ENCODE peak calls at places on chromosomes 11 and 22, in eight cellular contexts. X is A549, Z is NB4, V is lower leg skin, W is right lobe of liver, K is adrenal gland, D is ovary, H is sigmoid colon. M is an unnamed sample.

GRCh38 chr11:124618863-124619262 is 3.8 kb upstream of the TBRG1 start:
- DNase-seq in Z (no peak), X (no peak), V (no peak), H (no peak), D (no peak), K (no peak), W (no peak), M (no peak)

GRCh38 chr11:61429346-61429690 is 457 bp downstream of the CPSF7 start:
- DNase-seq in V (peak; percentile 28), K (peak; percentile 71), H (peak; percentile 75), W (no peak), X (peak; percentile 76), Z (peak; percentile 87), D (no peak), M (peak; percentile 87)

GRCh38 chr22:50218153-50218995 is 17.6 kb downstream of the SELENOO start:
- DNase-seq in Z (no peak), X (no peak), H (peak; percentile 66), V (no peak), W (peak; percentile 73), D (no peak), K (no peak), M (no peak)

GRCh38 chr11:95076416-95076815 is 9.7 kb downstream of the SRSF8 start:
- DNase-seq in X (peak; percentile 25), H (no peak), V (no peak), W (no peak), D (peak; percentile 75), Z (peak; percentile 36), K (peak; percentile 79), M (no peak)

GRCh38 chr22:48197189-48197690 is 1434.8 kb downstream of the TBC1D22A start:
- DNase-seq in W (no peak), H (no peak), X (no peak), Z (no peak), V (no peak), K (peak; percentile 14), D (no peak), M (no peak)

GRCh38 chr22:49602481-49602880 is 225.2 kb downstream of the BRD1 start:
- DNase-seq in X (no peak), H (peak; percentile 37), V (no peak), W (no peak), D (no peak), Z (no peak), K (no peak), M (no peak)

GRCh38 chr11:45590743-45591142 is 74.7 kb downstream of the CHST1 start:
- DNase-seq in D (no peak), V (no peak), Z (no peak), H (peak; percentile 57), X (no peak), K (no peak), W (no peak), M (no peak)

GRCh38 chr11:67613313-67613959 is 6.7 kb downstream of the NDUFV1 start:
- DNase-seq in D (no peak), H (no peak), W (no peak), K (no peak), X (no peak), Z (no peak), V (no peak), M (no peak)

GRCh38 chr11:29171350-29171950 is 845.4 kb downstream of the KCNA4 start:
- DNase-seq in V (no peak), W (no peak), H (no peak), Z (no peak), K (no peak), D (no peak), X (no peak), M (no peak)

GRCh38 chr11:128592454-128592853 is 5.1 kb upstream of the ETS1 start:
- DNase-seq in X (no peak), K (no peak), Z (no peak), D (no peak), V (no peak), H (no peak), W (no peak), M (no peak)

GRCh38 chr11:20595101-20595500 is 4.3 kb upstream of the SLC6A5 start:
- DNase-seq in K (no peak), X (no peak), W (no peak), V (no peak), D (no peak), H (no peak), Z (no peak), M (no peak)
- TF ChIP-seq POLR2A in K (no peak), X (no peak), W (no peak), V (no peak), D (no peak), H (no peak), Z (no peak), M (no peak)

GRCh38 chr11:59755701-59756495 is 722 bp downstream of the STX3 start:
- DNase-seq in Z (peak; percentile 76), W (peak; percentile 75), H (peak; percentile 90), D (peak; percentile 85), V (peak; percentile 81), K (peak; percentile 85), X (peak; percentile 49), M (peak; percentile 64)

GRCh38 chr11:59754494-59754858 is 700 bp upstream of the STX3 start:
- DNase-seq in H (no peak), Z (peak; percentile 58), W (no peak), K (no peak), V (peak; percentile 17), X (peak; percentile 28), D (peak; percentile 12), M (peak; percentile 45)

GRCh38 chr11:59756496-59756840 is 1.3 kb downstream of the STX3 start:
- DNase-seq in Z (no peak), X (peak; percentile 10), H (no peak), W (no peak), V (no peak), D (no peak), K (no peak), M (no peak)

GRCh38 chr11:59753650-59754493 is 1.3 kb upstream of the STX3 start:
- DNase-seq in X (peak; percentile 81), K (peak; percentile 93), W (peak; percentile 89), H (peak; percentile 92), V (peak; percentile 88), D (peak; percentile 82), Z (peak; percentile 84), M (peak; percentile 88)

GRCh38 chr11:59754859-59755700 is at the start of gene STX3:
- DNase-seq in V (peak; percentile 43), K (peak; percentile 81), H (peak; percentile 75), D (peak; percentile 66), X (peak; percentile 73), Z (peak; percentile 83), W (peak; percentile 78), M (peak; percentile 70)
- TF ChIP-seq POLR2A in V (no peak), K (peak; percentile 76), H (no peak), D (peak; percentile 19), X (no peak), Z (peak; percentile 56), W (peak; percentile 78), M (no peak)

GRCh38 chr11:119014209-119014924 is 3.8 kb downstream of the RPS25 start:
- DNase-seq in W (no peak), H (no peak), D (no peak), K (no peak), X (no peak), V (no peak), Z (no peak), M (no peak)
- TF ChIP-seq POLR2A in W (no peak), H (no peak), D (no peak), K (no peak), X (no peak), V (no peak), Z (peak; percentile 9), M (peak; percentile 41)

GRCh38 chr11:65431452-65432132 is 9.0 kb downstream of the NEAT1 start:
- DNase-seq in W (peak; percentile 19), H (no peak), K (peak; percentile 49), V (no peak), Z (no peak), D (no peak), X (peak; percentile 36), M (no peak)

GRCh38 chr11:65432133-65432650 is 9.6 kb downstream of the NEAT1 start:
- DNase-seq in W (no peak), X (no peak), Z (no peak), V (no peak), K (no peak), D (no peak), H (no peak), M (no peak)

GRCh38 chr11:65429069-65429681 is 6.6 kb downstream of the NEAT1 start:
- DNase-seq in V (no peak), K (peak; percentile 77), D (no peak), X (peak; percentile 84), W (peak; percentile 61), H (peak; percentile 69), Z (peak; percentile 60), M (no peak)

GRCh38 chr11:65429724-65430405 is 7.3 kb downstream of the NEAT1 start:
- DNase-seq in D (peak; percentile 67), K (peak; percentile 88), H (peak; percentile 89), X (peak; percentile 85), V (no peak), Z (peak; percentile 89), W (peak; percentile 85), M (peak; percentile 72)

DNA sequence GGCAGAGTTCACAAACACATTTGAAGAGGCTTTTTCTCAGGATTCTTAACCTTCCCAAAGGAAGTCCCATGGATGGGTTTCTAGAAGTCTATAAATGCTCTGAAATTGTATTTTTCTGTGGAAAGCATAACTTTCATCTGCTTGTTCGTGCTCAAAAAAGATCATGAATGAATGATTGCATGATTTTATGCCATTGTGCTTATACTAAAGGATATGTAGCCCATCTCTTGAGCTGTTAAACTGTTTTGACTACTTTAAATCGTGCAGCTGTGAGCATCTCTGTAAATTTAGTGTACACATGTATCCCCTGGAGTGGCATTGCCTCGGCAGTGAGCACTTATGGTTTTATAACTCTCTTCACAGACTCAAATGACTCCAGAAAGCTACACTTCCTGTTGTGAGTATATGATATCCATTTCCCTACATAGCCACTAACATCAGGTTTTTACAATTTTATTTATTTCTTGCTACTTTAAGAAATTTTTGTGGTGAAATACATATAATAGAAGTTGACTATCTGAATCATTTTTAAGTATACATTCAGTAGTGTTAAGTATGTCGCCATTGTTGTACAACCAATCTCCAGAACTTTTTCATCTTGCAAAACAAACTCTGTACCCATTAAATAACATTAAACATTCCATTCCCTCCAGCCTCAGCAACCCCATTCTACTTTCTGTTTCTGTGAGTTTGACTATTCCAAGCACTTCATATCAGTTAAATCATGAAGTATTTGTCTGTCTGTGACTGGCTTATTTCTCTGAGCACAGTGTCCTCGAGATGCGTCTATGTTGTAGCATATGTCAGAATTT is 8.0 kb downstream of the NEAT1 start:
- DNase-seq in H (peak; percentile 58), Z (peak; percentile 39), D (no peak), X (peak; percentile 62), V (no peak), K (peak; percentile 57), W (peak; percentile 37), M (no peak)
- TF ChIP-seq POLR2A in H (peak; percentile 6), Z (no peak), D (peak; percentile 15), X (no peak), V (no peak), K (no peak), W (no peak), M (peak; percentile 74)

GRCh38 chr11:108343714-108344113 is 120.8 kb downstream of the ATM start:
- DNase-seq in H (no peak), K (no peak), X (no peak), Z (no peak), D (no peak), V (no peak), W (no peak), M (no peak)
- TF ChIP-seq POLR2A in H (no peak), K (no peak), X (no peak), Z (no peak), D (no peak), V (no peak), W (no peak), M (no peak)

M was measured in erythroblast.